ENCODE peak calls at places on chromosome 5, in five cellular contexts. H is K562, V is ovary, J is transverse colon, G is upper lobe of left lung. W is an unnamed sample.

GRCh38 chr5:138720840-138721239 is 32.4 kb upstream of the CTNNA1 start:
- DNase-seq in V (no peak), H (no peak), G (no peak), J (no peak), W (no peak)

GRCh38 chr5:10635257-10635860 is 71.5 kb downstream of the ANKRD33B start:
- DNase-seq in J (no peak), V (no peak), H (no peak), G (no peak), W (no peak)

GRCh38 chr5:180665682-180666404 is 16.4 kb upstream of the FLT4 start:
- DNase-seq in J (no peak), H (no peak), G (no peak), V (no peak), W (no peak)

GRCh38 chr5:58080573-58080972 is 379.3 kb downstream of the PLK2 start:
- DNase-seq in H (no peak), V (no peak), J (no peak), G (no peak), W (no peak)

GRCh38 chr5:91077623-91078022 is 305.5 kb downstream of the ARRDC3 start:
- DNase-seq in G (no peak), H (no peak), V (no peak), J (no peak), W (no peak)

GRCh38 chr5:100647461-100648230 is 112.5 kb downstream of the FAM174A start:
- DNase-seq in H (peak; percentile 30), G (peak; percentile 88), V (peak; percentile 35), J (peak; percentile 86), W (no peak)

GRCh38 chr5:56791396-56791795 is 24.0 kb upstream of the MAP3K1 start:
- DNase-seq in J (no peak), H (no peak), V (no peak), G (no peak), W (no peak)

GRCh38 chr5:777756-778161 is 6.8 kb downstream of the ZDHHC11B start:
- DNase-seq in J (no peak), G (peak; percentile 22), H (peak; percentile 81), V (peak; percentile 27), W (peak; percentile 55)

GRCh38 chr5:75538201-75538600 is 26.5 kb downstream of the POLK start:
- DNase-seq in V (no peak), G (no peak), J (no peak), H (no peak), W (no peak)

GRCh38 chr5:144304683-144305082 is 134.0 kb downstream of the KCTD16 start:
- DNase-seq in G (no peak), H (no peak), V (no peak), J (no peak), W (no peak)

GRCh38 chr5:158725223-158725825 is 374.4 kb downstream of the EBF1 start:
- DNase-seq in J (no peak), G (no peak), V (no peak), H (no peak), W (no peak)

GRCh38 chr5:57566914-57567313 is 84.3 kb upstream of the ACTBL2 start:
- DNase-seq in V (no peak), J (no peak), G (no peak), H (no peak), W (no peak)

GRCh38 chr5:54985301-54986268 is at the start of gene ESM1:
- DNase-seq in H (no peak), G (no peak), J (no peak), V (no peak), W (peak; percentile 84)

GRCh38 chr5:161548472-161549094 is 2.1 kb upstream of the GABRB2 start:
- DNase-seq in H (no peak), J (peak; percentile 9), G (no peak), V (no peak), W (no peak)

GRCh38 chr5:155954739-155955445 is 372.1 kb upstream of the SGCD start:
- DNase-seq in G (no peak), H (no peak), J (no peak), V (no peak), W (no peak)

GRCh38 chr5:130116972-130117371 is 212.7 kb downstream of the CHSY3 start:
- DNase-seq in J (no peak), V (no peak), H (no peak), G (no peak), W (no peak)

GRCh38 chr5:42496397-42497156 is 73.3 kb downstream of the GHR start:
- DNase-seq in H (no peak), J (no peak), V (no peak), G (no peak), W (no peak)

DNA sequence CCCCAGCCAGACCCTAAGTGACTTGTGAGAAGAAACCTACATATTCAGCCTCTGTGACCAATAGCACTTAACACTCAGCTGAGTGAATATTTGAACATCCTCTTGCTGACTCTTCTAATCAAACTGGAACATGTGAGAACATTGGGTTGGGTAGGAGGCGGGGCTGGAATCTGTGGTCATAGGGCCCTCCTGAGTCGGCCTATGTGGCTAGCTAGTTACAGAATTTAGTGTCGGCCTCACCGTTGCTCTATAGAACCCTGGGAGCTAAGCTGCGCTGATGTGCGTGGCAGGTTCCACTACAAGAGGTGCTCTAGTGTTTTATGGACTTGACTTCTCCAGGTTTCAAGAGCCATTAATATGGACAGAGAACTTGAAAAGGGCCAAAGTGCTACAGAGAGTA is 138.8 kb downstream of the DROSHA start:
- DNase-seq in H (peak; percentile 24), G (no peak), V (no peak), J (no peak), W (no peak)
- H3K36me3 ChIP-seq in H (no peaks in the 10 kb centered on the region), G (no peaks in the 10 kb centered on the region), V (no peaks in the 10 kb centered on the region), J (no peaks in the 10 kb centered on the region), W (no peaks in the 10 kb centered on the region)

GRCh38 chr5:95809414-95809960 is 13.0 kb downstream of the GLRX start:
- DNase-seq in H (no peak), J (peak; percentile 52), V (no peak), G (no peak), W (peak; percentile 68)

GRCh38 chr5:95810305-95811125 is 12.0 kb downstream of the GLRX start:
- DNase-seq in H (no peak), J (no peak), G (no peak), V (no peak), W (peak; percentile 55)

GRCh38 chr5:95808686-95809413 is 13.7 kb downstream of the GLRX start:
- DNase-seq in G (peak; percentile 70), H (no peak), V (peak; percentile 68), J (peak; percentile 82), W (peak; percentile 95)

GRCh38 chr5:95815143-95815729 is 7.3 kb downstream of the GLRX start:
- DNase-seq in J (no peak), V (no peak), H (no peak), G (no peak), W (no peak)

GRCh38 chr5:95812100-95812472 is 10.4 kb downstream of the GLRX start:
- DNase-seq in J (no peak), V (no peak), G (peak; percentile 37), H (peak; percentile 41), W (no peak)
- TF ChIP-seq EP300 in J (no peak), V (no peak), G (no peak), H (no peak), W (no peak)

GRCh38 chr5:140549237-140550144 is 2.0 kb downstream of the EIF4EBP3 start:
- DNase-seq in V (peak; percentile 46), H (peak; percentile 72), G (peak; percentile 86), J (peak; percentile 81), W (peak; percentile 91)
- H3K36me3 ChIP-seq in V (no peaks in the 10 kb centered on the region), H (peaks cover 69% of the 10 kb centered on the region), G (peaks cover 46% of the 10 kb centered on the region), J (no peaks in the 10 kb centered on the region), W (peaks cover 39% of the 10 kb centered on the region)

DNA sequence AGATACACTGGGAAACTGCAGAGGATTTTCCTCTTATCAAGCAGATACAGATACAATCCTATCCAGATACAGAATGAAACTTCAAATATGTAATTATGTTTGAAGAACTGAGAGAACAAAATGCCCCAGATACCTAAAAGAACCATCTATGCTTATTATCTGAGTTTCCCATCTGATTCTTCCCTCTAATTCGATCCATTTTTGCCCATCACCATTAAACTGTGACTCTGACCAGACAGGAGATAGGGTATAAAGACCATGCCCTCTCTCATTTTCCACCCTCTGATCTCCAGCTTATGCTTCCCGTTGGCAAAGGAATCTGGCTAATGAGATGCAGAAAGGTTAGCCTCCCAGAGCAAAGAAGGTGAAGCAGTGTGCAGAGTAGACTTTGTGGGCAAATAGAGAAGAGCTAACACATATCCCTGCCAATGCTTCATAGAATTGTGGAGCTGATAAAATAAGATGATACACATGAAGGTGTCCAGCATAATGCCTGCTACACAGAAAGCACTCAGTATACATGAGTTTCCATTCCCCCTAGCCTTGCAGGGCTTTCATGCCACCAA is 130.9 kb upstream of the TARS1 start:
- DNase-seq in V (no peak), J (no peak), H (no peak), G (no peak), W (no peak)
- TF ChIP-seq EP300 in V (no peak), J (no peak), H (no peak), G (no peak), W (no peak)

GRCh38 chr5:171400169-171400568 is 12.5 kb downstream of the NPM1 start:
- DNase-seq in G (no peak), J (no peak), H (no peak), V (no peak), W (no peak)
- H3K36me3 ChIP-seq in G (peaks cover 69% of the 10 kb centered on the region), J (no peaks in the 10 kb centered on the region), H (peaks cover 75% of the 10 kb centered on the region), V (no peaks in the 10 kb centered on the region), W (peaks cover 41% of the 10 kb centered on the region)

GRCh38 chr5:69217732-69218568 is 16.7 kb upstream of the CDK7 start:
- DNase-seq in G (peak; percentile 99), V (peak; percentile 98), H (peak; percentile 96), J (peak; percentile 93), W (peak; percentile 99)
- TF ChIP-seq EP300 in G (no peak), V (no peak), H (no peak), J (no peak), W (no peak)

DNA sequence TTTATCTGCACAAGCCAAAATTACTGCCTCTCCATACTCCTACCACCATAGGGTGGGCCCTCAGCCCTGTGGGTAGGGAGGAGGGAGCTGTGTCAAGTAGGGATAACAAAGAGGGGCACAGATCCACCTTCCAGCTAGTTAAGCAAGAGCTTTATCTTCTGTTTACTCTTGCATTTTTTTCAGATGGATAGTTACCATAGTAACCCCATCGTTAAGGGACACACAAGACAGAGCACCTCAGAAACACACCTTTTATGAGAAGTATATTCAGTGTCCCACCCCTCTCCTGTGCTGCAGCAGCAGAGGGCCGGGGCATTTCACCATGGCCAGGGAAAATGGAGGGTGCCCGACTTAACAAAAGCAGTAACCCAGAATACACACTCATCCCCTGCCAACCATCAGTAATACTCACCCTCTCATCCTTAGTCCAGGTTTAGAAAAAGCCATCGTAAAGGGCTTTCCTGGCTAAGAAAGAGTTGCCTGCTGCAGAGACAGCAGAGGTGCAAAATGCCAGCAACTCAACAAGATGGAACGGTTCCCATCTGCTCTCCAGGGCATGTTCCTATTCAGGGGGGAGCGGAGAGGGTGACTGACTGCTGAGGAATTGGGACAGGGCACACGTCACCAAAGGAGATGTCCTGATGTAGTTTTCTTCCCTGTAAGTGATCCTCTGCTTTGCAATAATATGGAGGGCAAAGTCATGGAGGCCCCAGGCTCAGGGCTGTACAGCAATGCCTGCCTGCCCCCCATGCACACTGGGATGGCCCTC is 25.1 kb downstream of the MACROH2A1 start:
- DNase-seq in G (no peak), H (no peak), V (no peak), J (no peak), W (no peak)
- H3K36me3 ChIP-seq in G (peaks cover 63% of the 10 kb centered on the region), H (peaks cover 99% of the 10 kb centered on the region), V (no peaks in the 10 kb centered on the region), J (no peaks in the 10 kb centered on the region), W (peaks cover 52% of the 10 kb centered on the region)